ENCODE peak calls at places on chromosome 21, in seven cellular contexts. B is A549, O is ovary, W is K562, K is stomach, V is upper lobe of left lung, X is H1. A is an unnamed sample.

GRCh38 chr21:45114475-45114874 is 40.1 kb downstream of the ADARB1 start:
- DNase-seq in B (no peak), O (no peak), W (no peak), K (no peak), V (no peak), X (no peak), A (no peak)

GRCh38 chr21:28482657-28483056 is 510.0 kb downstream of the LTN1 start:
- DNase-seq in B (no peak), O (no peak), W (no peak), K (no peak), V (no peak), X (no peak), A (no peak)

GRCh38 chr21:46518983-46519583 is 60.4 kb downstream of the DIP2A start:
- DNase-seq in B (no peak), O (no peak), W (no peak), K (no peak), V (no peak), X (no peak), A (no peak)

GRCh38 chr21:17613242-17613676 is 558 bp upstream of the BTG3 start:
- DNase-seq in B (peak), O (peak), W (no peak), K (peak), V (peak), X (no peak), A (peak)

GRCh38 chr21:15524855-15525254 is 204.9 kb upstream of the USP25 start:
- DNase-seq in B (no peak), O (no peak), W (no peak), K (no peak), V (no peak), X (no peak), A (no peak)

GRCh38 chr21:46661211-46661625 is 25.7 kb downstream of the PRMT2 start:
- DNase-seq in B (no peak), O (peak), W (no peak), K (peak), V (peak), X (peak), A (peak)

GRCh38 chr21:45341779-45342178 is 54.1 kb upstream of the POFUT2 start:
- DNase-seq in B (no peak), O (no peak), W (no peak), K (no peak), V (no peak), X (no peak), A (no peak)

GRCh38 chr21:37862536-37862935 is 53.7 kb downstream of the KCNJ6 start:
- DNase-seq in B (peak), O (no peak), W (no peak), K (no peak), V (peak), X (no peak), A (no peak)

GRCh38 chr21:38927776-38928175 is 122.0 kb downstream of the ETS2 start:
- DNase-seq in B (no peak), O (no peak), W (no peak), K (no peak), V (peak), X (no peak), A (peak)

GRCh38 chr21:37220433-37220980 is 46.6 kb downstream of the VPS26C start:
- DNase-seq in B (peak), O (no peak), W (no peak), K (no peak), V (peak), X (no peak), A (peak)

GRCh38 chr21:45596704-45597318 is 46.7 kb upstream of the PCBP3 start:
- DNase-seq in B (peak), O (peak), W (peak), K (peak), V (peak), X (peak), A (peak)

GRCh38 chr21:38054334-38054733 is 138.1 kb upstream of the KCNJ6 start:
- DNase-seq in B (no peak), O (no peak), W (no peak), K (no peak), V (no peak), X (no peak), A (no peak)

GRCh38 chr21:38258803-38259485 is 2.2 kb downstream of the KCNJ15 start:
- DNase-seq in B (peak), O (no peak), W (no peak), K (no peak), V (no peak), X (no peak), A (no peak)

GRCh38 chr21:32653326-32653901 is 41.2 kb upstream of the CFAP298 start:
- DNase-seq in B (peak), O (no peak), W (peak), K (no peak), V (no peak), X (no peak), A (no peak)
- TF ChIP-seq CTCF in B (peak), O (no peak), W (peak), K (peak), V (peak), X (peak), A (no peak)

DNA sequence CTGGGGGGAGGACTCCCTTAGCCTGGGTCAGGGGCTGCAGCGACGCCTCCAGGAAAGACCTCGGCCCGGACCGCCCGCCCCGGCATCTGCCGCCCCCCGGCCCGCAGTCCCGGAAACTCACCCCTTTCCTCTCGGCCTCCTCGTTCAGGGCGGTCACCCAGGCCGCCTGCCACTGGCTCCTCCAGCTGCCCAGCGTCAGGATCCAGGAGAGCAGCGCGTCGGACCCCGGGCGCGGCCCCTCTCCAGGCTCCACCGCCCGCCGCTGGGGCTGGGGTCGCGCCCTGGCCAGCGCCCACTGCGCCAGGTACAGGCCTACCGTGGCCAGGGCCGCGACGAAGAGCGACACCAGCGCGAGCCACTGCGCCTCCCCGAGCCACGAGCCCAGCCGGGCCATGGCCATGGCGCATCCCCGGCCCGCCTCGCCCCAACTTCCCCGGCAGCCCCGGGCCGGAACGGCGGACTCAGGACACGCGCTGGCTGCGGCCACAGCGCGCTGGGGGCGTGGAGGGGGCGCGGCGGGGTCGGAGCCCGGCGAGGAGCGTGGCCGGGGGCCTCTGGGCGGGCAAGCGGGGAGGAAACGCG is 478 bp downstream of the C2CD2 start:
- DNase-seq in B (no peak), O (no peak), W (no peak), K (peak), V (no peak), X (no peak), A (no peak)
- TF ChIP-seq EP300 in B (no peak), O (no peak), W (no peak), K (no peak), V (no peak), X (no peak), A (no peak)

DNA sequence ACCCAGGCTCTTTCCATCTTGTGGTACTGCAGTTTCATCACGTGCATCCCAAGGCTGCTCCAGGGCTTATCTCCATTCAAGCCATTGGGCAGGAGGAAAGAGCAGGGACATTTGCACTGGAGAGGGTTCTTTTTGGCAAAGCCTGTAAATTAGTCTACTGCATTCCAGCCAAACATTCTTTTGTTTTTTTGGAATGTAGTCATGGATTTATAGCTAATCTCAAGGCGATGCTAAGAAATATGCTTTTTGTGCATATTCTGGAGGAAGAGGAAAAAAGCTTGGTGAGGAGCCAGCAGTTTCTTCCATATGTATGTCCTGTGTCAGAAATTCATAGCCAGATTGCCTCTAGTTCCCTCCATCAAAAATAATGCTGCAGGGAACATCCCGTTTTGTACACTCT is 221.4 kb downstream of the BACH1 start:
- DNase-seq in B (no peak), O (no peak), W (no peak), K (no peak), V (no peak), X (no peak), A (no peak)
- TF ChIP-seq CTCF in B (no peak), O (no peak), W (no peak), K (no peak), V (no peak), X (no peak), A (no peak)

GRCh38 chr21:43312011-43312410 is 114.9 kb downstream of the SIK1 start:
- DNase-seq in B (no peak), O (no peak), W (no peak), K (no peak), V (no peak), X (no peak), A (no peak)
- TF ChIP-seq EP300 in B (no peak), O (no peak), W (no peak), K (no peak), V (no peak), X (no peak), A (no peak)

DNA sequence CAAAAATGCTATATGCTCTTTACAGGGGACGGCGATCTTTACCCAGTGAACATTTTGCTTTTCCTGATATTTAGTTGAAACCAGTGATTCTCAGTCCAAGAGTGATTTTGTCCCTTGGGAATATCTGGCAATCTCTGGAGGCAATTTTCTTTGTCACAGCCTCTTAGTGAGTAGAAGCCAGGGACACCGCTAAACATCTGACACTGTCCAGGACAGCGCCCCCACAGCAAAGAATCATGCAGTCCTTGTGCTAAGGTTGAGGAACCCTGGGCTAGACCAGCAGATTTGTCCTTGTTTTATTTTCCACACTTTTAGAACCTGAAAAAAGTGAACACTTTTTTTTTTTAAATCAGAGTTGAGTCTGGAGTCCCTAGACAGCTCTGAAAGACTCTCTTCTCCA is 13.1 kb downstream of the EVA1C start:
- DNase-seq in B (no peak), O (no peak), W (peak), K (no peak), V (no peak), X (no peak), A (no peak)
- TF ChIP-seq CTCF in B (no peak), O (no peak), W (peak), K (no peak), V (no peak), X (peak), A (no peak)

DNA sequence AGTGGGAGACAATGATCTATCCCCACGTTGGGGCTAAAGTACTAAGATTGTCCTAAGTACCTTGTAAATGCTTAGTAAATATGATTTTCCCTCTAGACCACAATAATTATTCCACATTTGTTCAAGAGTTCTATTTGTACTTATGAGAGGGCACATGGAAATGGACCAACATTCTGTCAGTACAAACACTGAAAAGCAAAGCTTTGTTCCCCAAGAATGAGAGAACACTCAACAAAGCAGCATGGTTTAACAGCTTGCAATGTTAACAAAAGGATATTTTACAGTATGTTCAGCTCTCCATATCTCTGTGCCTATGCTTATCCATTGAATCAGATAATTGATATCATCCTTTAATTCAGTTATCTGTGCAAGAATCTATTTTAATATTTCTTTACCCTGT is 35.4 kb downstream of the RBM11 start:
- DNase-seq in B (no peak), O (no peak), W (no peak), K (no peak), V (no peak), X (no peak), A (no peak)
- TF ChIP-seq EP300 in B (no peak), O (no peak), W (no peak), K (no peak), V (no peak), X (no peak), A (no peak)

A was measured in sigmoid colon.